ENCODE peak calls at places on chromosomes 7 and 10, in nine cellular contexts. O is GM23338; B is fibroblast of the aortic adventitia; P is mucosa of descending colon; T is CD8-positive, alpha-beta memory T cell; X is CD4-positive, CD25-positive, alpha-beta regulatory T cell; Q is heart right ventricle; R is body of pancreas; M is AG04449. I is an unnamed sample.
A peak's percentile ranks its signal among the peaks of the same experiment; 100 is the strongest.

GRCh38 chr10:94225589-94225988 is 137.2 kb downstream of the NOC3L start:
- DNase-seq in O (peak; percentile 56), M (no peak), R (no peak), Q (no peak), X (no peak), P (no peak), T (no peak), B (peak; percentile 32), I (no peak)

GRCh38 chr7:94239661-94240234 is 154.9 kb upstream of the COL1A2 start:
- DNase-seq in Q (peak; percentile 26), R (no peak), B (no peak), X (no peak), M (no peak), O (peak; percentile 19), T (no peak), P (no peak), I (no peak)

GRCh38 chr10:72561745-72562166 is 64.1 kb downstream of the MICU1 start:
- DNase-seq in P (no peak), B (no peak), M (no peak), Q (no peak), T (no peak), X (no peak), R (no peak), O (no peak), I (no peak)

GRCh38 chr10:77458986-77459590 is 178.5 kb downstream of the KCNMA1 start:
- DNase-seq in T (no peak), M (no peak), B (peak; percentile 13), O (no peak), X (no peak), P (no peak), R (no peak), Q (no peak), I (no peak)

GRCh38 chr10:98087309-98087708 is 47.1 kb upstream of the R3HCC1L start:
- DNase-seq in O (peak; percentile 11), R (no peak), Q (no peak), P (no peak), M (no peak), B (no peak), X (no peak), T (no peak), I (no peak)

GRCh38 chr10:103394180-103394579 is 2.1 kb downstream of the ATP5MK start:
- DNase-seq in P (no peak), B (no peak), T (no peak), X (no peak), Q (no peak), R (no peak), O (no peak), M (no peak), I (no peak)

GRCh38 chr7:69687739-69688431 is 89.6 kb downstream of the AUTS2 start:
- DNase-seq in R (no peak), B (no peak), X (no peak), P (no peak), M (no peak), Q (no peak), O (no peak), T (no peak), I (no peak)

GRCh38 chr10:61464461-61465215 is 11.5 kb upstream of the TMEM26 start:
- DNase-seq in B (peak; percentile 71), X (no peak), T (no peak), P (no peak), M (no peak), O (no peak), R (no peak), Q (no peak), I (no peak)

GRCh38 chr7:73351447-73352167 is 23.6 kb downstream of the FKBP6 start:
- DNase-seq in P (no peak), T (no peak), B (no peak), O (peak; percentile 40), R (no peak), M (no peak), Q (no peak), X (no peak), I (peak; percentile 3)

GRCh38 chr7:47633134-47633533 is 51.2 kb upstream of the TNS3 start:
- DNase-seq in M (no peak), X (no peak), B (no peak), Q (no peak), R (no peak), P (no peak), O (no peak), T (no peak), I (no peak)

GRCh38 chr10:129958686-129959543 is 5.2 kb downstream of the EBF3 start:
- DNase-seq in B (peak; percentile 29), T (no peak), M (no peak), Q (no peak), O (peak; percentile 72), R (no peak), X (no peak), P (no peak), I (no peak)

GRCh38 chr10:63929826-63930467 is 408.7 kb downstream of the REEP3 start:
- DNase-seq in M (no peak), T (no peak), R (no peak), P (peak; percentile 3), X (no peak), B (no peak), O (no peak), Q (no peak), I (no peak)

GRCh38 chr7:12030116-12030515 is 181.0 kb upstream of the TMEM106B start:
- DNase-seq in R (no peak), P (no peak), O (no peak), T (no peak), M (no peak), X (no peak), Q (no peak), B (peak; percentile 11), I (no peak)

GRCh38 chr7:65749518-65749917 is 123.4 kb upstream of the VKORC1L1 start:
- DNase-seq in O (no peak), B (no peak), R (no peak), P (no peak), M (no peak), Q (no peak), X (no peak), T (no peak), I (no peak)

GRCh38 chr7:2529161-2530075 is 9.8 kb downstream of the LFNG start:
- DNase-seq in Q (peak; percentile 71), P (peak; percentile 62), X (peak; percentile 84), R (peak; percentile 29), M (no peak), T (peak; percentile 80), B (peak; percentile 45), O (peak; percentile 0), I (peak; percentile 88)

GRCh38 chr7:148084138-148084537 is 506.4 kb upstream of the C7orf33 start:
- DNase-seq in P (peak; percentile 72), T (no peak), Q (no peak), X (peak; percentile 14), B (peak; percentile 29), O (peak; percentile 66), M (peak; percentile 14), R (peak; percentile 69), I (no peak)

GRCh38 chr10:16612148-16612742 is 90.6 kb upstream of the C1QL3 start:
- DNase-seq in X (peak; percentile 34), O (peak; percentile 78), B (peak; percentile 53), T (no peak), M (no peak), Q (no peak), R (no peak), P (peak; percentile 38), I (no peak)

DNA sequence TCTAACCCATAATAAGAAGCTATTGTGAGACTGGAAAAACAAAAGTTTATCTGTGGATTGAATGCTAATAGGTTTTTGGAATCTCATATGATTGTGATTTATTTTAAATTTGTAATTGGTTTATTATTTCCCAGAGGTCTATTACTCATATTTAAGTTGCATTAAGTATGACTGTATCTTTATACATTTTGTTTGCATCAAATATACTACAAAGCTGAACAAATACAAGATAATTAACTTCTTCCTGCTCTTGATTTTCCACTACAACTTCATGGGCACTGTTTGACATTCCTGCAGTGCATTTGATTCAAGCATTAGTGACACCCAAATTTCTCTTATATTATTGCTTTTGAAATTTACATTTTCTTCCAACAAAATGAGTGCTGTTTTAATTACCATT is 303.8 kb upstream of the LRRTM3 start:
- DNase-seq in T (no peak), M (no peak), Q (no peak), X (no peak), P (no peak), R (no peak), O (no peak), B (no peak), I (no peak)
- H3K4me3 ChIP-seq in T (no peak overlapping the region), M (no peak overlapping the region), Q (no peak overlapping the region), X (no peak overlapping the region), P (no peak overlapping the region), R (no peak overlapping the region), O (no peak overlapping the region), B (no peak overlapping the region), I (no peak overlapping the region)

DNA sequence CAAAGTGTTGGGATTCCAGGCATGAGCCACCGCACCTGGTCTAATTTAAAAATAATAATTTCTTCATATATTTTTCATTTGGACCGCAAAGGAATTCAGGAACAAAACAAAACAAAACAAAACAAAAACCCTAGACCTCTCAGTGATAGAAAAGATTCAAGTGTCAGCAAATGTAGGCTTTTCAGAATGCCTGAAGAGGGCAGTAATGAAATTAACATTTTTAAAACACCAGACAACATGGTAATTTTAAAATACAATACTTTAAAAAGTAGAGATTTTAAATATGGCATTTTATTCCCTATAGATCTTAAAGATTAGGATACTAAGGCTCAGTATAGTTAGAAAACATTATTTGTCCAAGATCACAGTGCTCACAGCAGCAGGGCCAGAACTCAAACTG is 36.6 kb downstream of the DNMBP start:
- DNase-seq in R (no peak), B (no peak), P (no peak), M (no peak), Q (no peak), X (no peak), T (no peak), O (no peak), I (no peak)
- H3K4me3 ChIP-seq in R (no peak overlapping the region), B (no peak overlapping the region), P (no peak overlapping the region), M (no peak overlapping the region), Q (no peak overlapping the region), X (no peak overlapping the region), T (no peak overlapping the region), O (no peak overlapping the region), I (no peak overlapping the region)

GRCh38 chr10:119365773-119366640 is 158.6 kb downstream of the GRK5 start:
- DNase-seq in P (no peak), B (no peak), M (no peak), Q (no peak), X (no peak), R (no peak), O (no peak), T (no peak), I (no peak)
- H3K4me3 ChIP-seq in P (no peak overlapping the region), B (no peak overlapping the region), M (no peak overlapping the region), Q (no peak overlapping the region), X (no peak overlapping the region), R (no peak overlapping the region), O (no peak overlapping the region), T (no peak overlapping the region), I (no peak overlapping the region)

GRCh38 chr7:90387470-90388240 is 15.6 kb upstream of the CLDN12 start:
- DNase-seq in B (peak; percentile 19), Q (no peak), P (no peak), T (no peak), X (no peak), M (no peak), O (peak; percentile 4), R (no peak), I (no peak)

GRCh38 chr7:90383879-90384278 is 19.4 kb upstream of the CLDN12 start:
- DNase-seq in X (no peak), B (peak; percentile 49), T (no peak), P (no peak), M (no peak), R (no peak), Q (no peak), O (no peak), I (no peak)

GRCh38 chr7:90384433-90384832 is 18.8 kb upstream of the CLDN12 start:
- DNase-seq in P (no peak), B (peak; percentile 9), Q (no peak), O (no peak), R (no peak), M (no peak), X (no peak), T (no peak), I (no peak)

GRCh38 chr7:90383422-90383821 is 19.8 kb upstream of the CLDN12 start:
- DNase-seq in B (peak; percentile 35), P (no peak), X (no peak), R (no peak), M (peak; percentile 49), Q (no peak), O (no peak), T (no peak), I (no peak)
- H3K4me3 ChIP-seq in B (no peak overlapping the region), P (no peak overlapping the region), X (no peak overlapping the region), R (no peak overlapping the region), M (no peak overlapping the region), Q (no peak overlapping the region), O (no peak overlapping the region), T (no peak overlapping the region), I (no peak overlapping the region)